ENCODE peak calls at places on chromosome 16, in four cellular contexts. F is BJ, U is cardiac muscle cell, N is astrocyte of the cerebellum. S is an unnamed sample.

GRCh38 chr16:86531193-86531550 is 20.8 kb downstream of the FOXF1 start:
- DNase-seq in F (no peak), U (peak), N (no peak), S (peak)

GRCh38 chr16:75754126-75754525 is 27.8 kb upstream of the CPHXL start:
- DNase-seq in F (no peak), U (peak), N (no peak), S (peak)

GRCh38 chr16:77599793-77600415 is 122.4 kb upstream of the NUDT7 start:
- DNase-seq in F (no peak), U (peak), N (no peak), S (peak)

GRCh38 chr16:71966932-71967331 is 33.3 kb downstream of the PKD1L3 start:
- DNase-seq in F (no peak), U (no peak), N (no peak), S (no peak)

GRCh38 chr16:69384974-69385373 is 833 bp downstream of the TERF2 start:
- DNase-seq in F (no peak), U (no peak), N (no peak), S (no peak)

GRCh38 chr16:53714080-53715050 is 10.4 kb downstream of the FTO start:
- DNase-seq in F (no peak), U (peak), N (no peak), S (peak)

GRCh38 chr16:67170168-67170947 is at the start of gene NOL3:
- DNase-seq in F (no peak), U (peak), N (no peak), S (peak)

GRCh38 chr16:57308041-57308440 is 23.6 kb upstream of the PLLP start:
- DNase-seq in F (no peak), U (no peak), N (no peak), S (no peak)

GRCh38 chr16:12239226-12239625 is 262.7 kb downstream of the SNX29 start:
- DNase-seq in F (no peak), U (no peak), N (no peak), S (no peak)

GRCh38 chr16:79380990-79381389 is 219.5 kb downstream of the MAF start:
- DNase-seq in F (no peak), U (no peak), N (no peak), S (peak)

GRCh38 chr16:85077576-85078125 is 34.6 kb downstream of the CIBAR2 start:
- DNase-seq in F (no peak), U (no peak), N (no peak), S (no peak)
- TF ChIP-seq CTCF in F (no peak), U (no peak), N (no peak), S (no peak)

GRCh38 chr16:10965440-10966039 is 21.2 kb downstream of the CLEC16A start:
- DNase-seq in F (no peak), U (no peak), N (no peak), S (no peak)
- H3K4me3 ChIP-seq in F (no peak), U (no peak), N (no peak), S (no peak)

DNA sequence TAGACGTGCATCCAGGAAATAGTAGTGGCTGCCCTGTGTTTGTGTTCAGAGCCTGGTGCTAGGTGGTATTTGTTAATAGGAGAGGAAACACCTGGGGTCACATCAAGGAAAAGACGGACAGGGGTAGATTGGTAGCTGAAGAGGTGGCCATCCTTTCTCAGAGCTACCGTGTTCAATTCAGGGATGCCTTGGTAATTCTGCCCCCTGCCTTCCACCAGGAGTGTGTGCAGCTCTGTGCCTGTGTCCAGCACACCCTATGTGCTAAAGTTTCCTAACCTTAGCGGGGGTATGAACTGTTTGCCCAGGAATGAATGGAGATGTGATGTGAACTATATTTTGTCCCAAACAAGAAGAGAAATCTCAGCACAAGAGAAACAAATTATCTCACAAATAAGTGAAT is 174.1 kb upstream of the MPHOSPH6 start:
- DNase-seq in F (no peak), U (peak), N (no peak), S (peak)
- TF ChIP-seq CTCF in F (no peak), U (peak), N (peak), S (peak)

GRCh38 chr16:27985981-27986380 is 77.5 kb downstream of the GSG1L start:
- DNase-seq in F (no peak), U (no peak), N (no peak), S (no peak)

GRCh38 chr16:27982184-27982583 is 81.3 kb downstream of the GSG1L start:
- DNase-seq in F (no peak), U (no peak), N (no peak), S (no peak)

GRCh38 chr16:27980919-27981670 is 82.4 kb downstream of the GSG1L start:
- DNase-seq in F (no peak), U (no peak), N (no peak), S (no peak)

GRCh38 chr16:27984121-27984520 is 79.4 kb downstream of the GSG1L start:
- DNase-seq in F (no peak), U (no peak), N (no peak), S (no peak)

DNA sequence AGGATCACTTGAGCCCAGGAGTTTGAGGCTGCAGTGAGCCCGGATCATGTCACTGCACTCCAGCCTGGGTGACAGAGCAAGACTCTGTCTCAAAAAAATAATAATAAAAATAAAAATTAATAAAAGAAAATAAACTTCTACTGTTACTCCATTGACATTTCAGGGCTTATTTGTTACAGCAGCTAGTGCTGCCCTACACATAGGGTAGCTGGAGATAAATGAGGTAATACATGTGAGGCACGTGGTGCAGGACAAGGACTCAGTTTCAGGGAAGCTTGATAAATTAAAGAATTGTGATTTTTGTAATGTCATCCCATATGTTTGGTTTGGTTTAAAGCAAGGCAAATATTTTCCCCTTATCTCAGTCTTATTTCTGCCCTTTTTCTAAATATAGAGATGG is 80.3 kb downstream of the GSG1L start:
- DNase-seq in F (no peak), U (no peak), N (no peak), S (no peak)
- H3K4me3 ChIP-seq in F (no peak), U (no peak), N (no peak), S (no peak)

GRCh38 chr16:2883027-2883846 is at the start of gene FLYWCH2:
- DNase-seq in F (peak), U (peak), N (peak), S (peak)
- TF ChIP-seq CTCF in F (no peak), U (no peak), N (no peak), S (no peak)

DNA sequence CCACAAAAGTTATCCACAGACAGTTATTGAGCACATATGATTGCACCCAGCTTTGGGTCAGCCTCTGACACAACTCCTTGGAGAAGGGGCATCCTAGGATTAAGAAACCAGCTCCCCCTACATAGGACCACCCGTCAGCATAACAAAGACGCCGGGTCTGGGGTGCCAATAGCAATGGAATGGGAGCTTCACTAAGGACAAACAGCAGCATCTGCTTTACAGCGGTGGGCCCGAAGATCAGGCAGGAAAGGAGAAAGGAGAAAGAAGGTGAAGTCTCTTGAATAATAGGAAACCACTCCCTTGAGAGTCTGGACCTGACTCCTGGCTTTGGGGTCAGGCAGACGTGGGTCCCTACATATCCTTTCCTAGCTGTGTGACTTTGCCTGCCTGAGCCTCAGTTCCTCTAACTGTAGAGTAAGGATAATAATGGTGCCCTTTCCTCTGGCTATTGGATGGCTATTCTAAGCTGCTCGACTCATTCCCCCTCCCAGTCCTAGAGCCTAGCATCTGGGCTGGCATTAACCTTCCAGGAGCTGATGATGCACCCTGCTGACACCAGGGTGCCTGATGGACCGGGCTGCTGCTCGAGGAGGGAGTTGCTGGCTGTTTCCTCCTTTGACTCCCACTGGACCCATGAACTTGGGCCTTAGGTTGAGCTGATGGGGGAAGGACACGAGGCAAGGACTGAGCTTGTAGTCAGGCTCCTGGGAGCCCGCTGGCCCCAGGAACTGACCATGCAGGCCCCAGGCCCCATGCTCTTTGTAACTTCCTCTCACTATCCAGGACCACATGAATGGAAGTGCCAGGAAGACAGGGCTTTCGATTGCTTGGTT is 94.2 kb downstream of the C16orf78 start:
- DNase-seq in F (no peak), U (no peak), N (no peak), S (no peak)
- H3K4me3 ChIP-seq in F (no peak), U (no peak), N (no peak), S (no peak)

DNA sequence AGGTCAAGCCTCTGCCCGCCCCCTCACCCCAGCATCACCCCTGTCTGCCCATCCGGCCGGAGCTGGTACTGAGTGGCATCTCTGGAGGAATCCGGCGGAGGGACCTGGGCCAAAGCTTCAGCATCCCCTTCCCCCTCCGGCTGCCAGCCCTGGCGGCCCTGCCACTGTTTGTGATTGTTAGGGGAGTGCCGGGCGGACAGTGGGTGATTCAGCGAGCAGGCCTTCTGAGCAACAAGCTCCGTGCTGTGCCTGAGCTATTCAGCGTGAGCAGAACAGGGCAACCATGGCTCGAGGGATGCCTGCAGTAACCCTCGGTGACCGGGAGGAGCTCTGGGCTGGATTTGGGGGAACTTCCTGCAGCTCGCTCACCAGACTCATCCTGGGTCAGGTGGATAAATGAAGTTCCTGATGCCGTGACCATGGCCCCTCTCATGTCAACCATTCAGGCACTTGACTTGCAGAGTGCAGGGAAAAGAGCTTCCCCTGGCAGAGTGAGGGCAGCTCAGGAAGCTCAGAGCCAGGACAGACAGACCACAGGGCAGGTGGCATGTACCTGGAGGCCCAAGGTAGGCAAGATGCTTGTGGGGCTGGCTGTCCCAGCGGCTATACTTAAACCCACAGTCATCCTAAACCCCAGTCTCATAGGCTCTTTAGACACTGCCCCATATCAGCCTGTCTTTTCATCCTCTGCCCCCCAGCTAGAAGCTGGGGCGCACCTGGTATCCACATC is 24.3 kb upstream of the MLKL start:
- DNase-seq in F (peak), U (peak), N (peak), S (no peak)
- TF ChIP-seq CTCF in F (peak), U (peak), N (peak), S (no peak)

S was measured in fibroblast of villous mesenchyme.